ENCODE peak calls at places on chromosome 14, in eight cellular contexts. X is NCI-H69; G is activated naive CD4-positive, alpha-beta T cell treated with anti-CD3 and anti-CD28 coated beads, Interleukin-2, amount 10 ng/mL, durations not matched to agents 7 days and 5 days; W is mammary epithelial cell; S is HS-27A; I is GM10248; N is amygdala; O is AG04449. F is an unnamed sample.

GRCh38 chr14:47366006-47366405 is 309.4 kb downstream of the MDGA2 start:
- DNase-seq in X (no peak), G (no peak), W (no peak), S (no peak), I (no peak), N (no peak), O (no peak), F (no peak)

GRCh38 chr14:56339855-56340701 is 221.9 kb downstream of the PELI2 start:
- DNase-seq in X (peak), G (peak), W (peak), S (peak), I (peak), N (peak), O (peak), F (peak)

GRCh38 chr14:23006544-23007419 is 3.2 kb downstream of the C14orf93 start:
- DNase-seq in X (peak), G (peak), W (peak), S (peak), I (peak), N (peak), O (peak), F (peak)

GRCh38 chr14:102215522-102216250 is 76.0 kb downstream of the WDR20 start:
- DNase-seq in X (peak), G (no peak), W (no peak), S (no peak), I (no peak), N (no peak), O (no peak), F (no peak)

GRCh38 chr14:91858536-91859275 is 8.6 kb downstream of the TC2N start:
- DNase-seq in X (peak), G (peak), W (no peak), S (no peak), I (peak), N (no peak), O (no peak), F (no peak)

GRCh38 chr14:99972748-99973466 is 92.3 kb upstream of the EVL start:
- DNase-seq in X (no peak), G (no peak), W (no peak), S (no peak), I (no peak), N (no peak), O (no peak), F (no peak)

GRCh38 chr14:90756755-90757345 is 59.4 kb downstream of the TTC7B start:
- DNase-seq in X (peak), G (no peak), W (no peak), S (no peak), I (no peak), N (no peak), O (no peak), F (no peak)

GRCh38 chr14:68956728-68957127 is 22.4 kb downstream of the ACTN1 start:
- DNase-seq in X (no peak), G (no peak), W (no peak), S (no peak), I (no peak), N (no peak), O (no peak), F (no peak)

GRCh38 chr14:105859717-105860614 is 333.6 kb downstream of the TMEM121 start:
- DNase-seq in X (no peak), G (peak), W (no peak), S (no peak), I (no peak), N (no peak), O (no peak), F (peak)

GRCh38 chr14:70118064-70118463 is 70.7 kb downstream of the SLC8A3 start:
- DNase-seq in X (no peak), G (no peak), W (no peak), S (no peak), I (no peak), N (no peak), O (no peak), F (no peak)

GRCh38 chr14:66311935-66312334 is 174.2 kb upstream of the CCDC196 start:
- DNase-seq in X (peak), G (no peak), W (no peak), S (no peak), I (no peak), N (no peak), O (no peak), F (no peak)

GRCh38 chr14:72763892-72764291 is 130.0 kb downstream of the DPF3 start:
- DNase-seq in X (no peak), G (no peak), W (no peak), S (no peak), I (no peak), N (no peak), O (no peak), F (no peak)

GRCh38 chr14:31251028-31251958 is 43.7 kb upstream of the HECTD1 start:
- DNase-seq in X (peak), G (no peak), W (no peak), S (no peak), I (no peak), N (no peak), O (no peak), F (no peak)

GRCh38 chr14:35631071-35631805 is 97.3 kb downstream of the INSM2 start:
- DNase-seq in X (peak), G (no peak), W (no peak), S (no peak), I (no peak), N (no peak), O (no peak), F (no peak)

GRCh38 chr14:85420707-85421106 is 109.2 kb upstream of the FLRT2 start:
- DNase-seq in X (no peak), G (no peak), W (peak), S (no peak), I (no peak), N (no peak), O (no peak), F (no peak)

GRCh38 chr14:57502581-57503254 is 9.1 kb upstream of the CCDC198 start:
- DNase-seq in X (peak), G (no peak), W (no peak), S (no peak), I (no peak), N (no peak), O (no peak), F (no peak)

F was measured in spleen.